ENCODE peak calls at places on chromosomes 4 and X, in ten cellular contexts. S, K, M, U, O, V, N, Y, H and P are unnamed samples.

GRCh38 chr4:124854968-124855367 is 142.4 kb upstream of the ANKRD50 start:
- DNase-seq in S (no peak), K (no peak), M (no peak), U (no peak), O (no peak), V (no peak), N (no peak), Y (no peak), H (no peak), P (no peak)

GRCh38 chr4:14478504-14478903 is 523.8 kb upstream of the CPEB2 start:
- DNase-seq in S (no peak), K (no peak), M (no peak), U (no peak), O (no peak), V (no peak), N (no peak), Y (no peak), H (no peak), P (no peak)

GRCh38 chr4:129064717-129065116 is 28.6 kb downstream of the SCLT1 start:
- DNase-seq in S (no peak), K (no peak), M (no peak), U (no peak), O (no peak), V (no peak), N (no peak), Y (no peak), H (no peak), P (no peak)

GRCh38 chrX:2521927-2522386 is 21.2 kb upstream of the DHRSX start:
- DNase-seq in S (no peak), K (no peak), M (peak), U (no peak), O (no peak), V (no peak), N (no peak), Y (no peak), H (no peak), P (no peak)

GRCh38 chrX:2342878-2343277 is 157.9 kb downstream of the DHRSX start:
- DNase-seq in S (no peak), K (no peak), M (no peak), U (no peak), O (no peak), V (no peak), N (no peak), Y (no peak), H (no peak), P (no peak)

GRCh38 chr4:107922486-107923473 is 8.6 kb upstream of the CYP2U1 start:
- DNase-seq in S (no peak), K (no peak), M (no peak), U (no peak), O (no peak), V (no peak), N (no peak), Y (no peak), H (no peak), P (no peak)

GRCh38 chr4:140595065-140595464 is 26.3 kb upstream of the UCP1 start:
- DNase-seq in S (no peak), K (no peak), M (no peak), U (no peak), O (no peak), V (no peak), N (peak), Y (no peak), H (no peak), P (no peak)

GRCh38 chr4:186095406-186095805 is 9.1 kb upstream of the FAM149A start:
- DNase-seq in S (no peak), K (no peak), M (no peak), U (no peak), O (no peak), V (no peak), N (no peak), Y (no peak), H (no peak), P (no peak)

GRCh38 chrX:107683124-107683895 is 55.0 kb downstream of the PRPS1 start:
- DNase-seq in S (no peak), K (no peak), M (no peak), U (no peak), O (no peak), V (no peak), N (no peak), Y (no peak), H (peak), P (no peak)

GRCh38 chr4:98476891-98477290 is 181.5 kb downstream of the TSPAN5 start:
- DNase-seq in S (no peak), K (no peak), M (no peak), U (no peak), O (no peak), V (no peak), N (no peak), Y (no peak), H (no peak), P (no peak)

GRCh38 chr4:55931833-55932232 is 16.9 kb upstream of the CEP135 start:
- DNase-seq in S (no peak), K (no peak), M (no peak), U (no peak), O (no peak), V (no peak), N (no peak), Y (no peak), H (no peak), P (no peak)

GRCh38 chr4:108788731-108789130 is 25.9 kb upstream of the ETNPPL start:
- DNase-seq in S (no peak), K (no peak), M (no peak), U (no peak), O (no peak), V (no peak), N (no peak), Y (no peak), H (no peak), P (no peak)

GRCh38 chr4:159366966-159367365 is 264.1 kb downstream of the RAPGEF2 start:
- DNase-seq in S (no peak), K (no peak), M (no peak), U (no peak), O (no peak), V (no peak), N (no peak), Y (no peak), H (no peak), P (no peak)

GRCh38 chrX:72584165-72584564 is 11.5 kb upstream of the HDAC8 start:
- DNase-seq in S (no peak), K (no peak), M (no peak), U (no peak), O (no peak), V (no peak), N (no peak), Y (no peak), H (no peak), P (no peak)

GRCh38 chrX:12973561-12974216 is 1.2 kb upstream of the TMSB4X start:
- DNase-seq in S (no peak), K (peak), M (no peak), U (no peak), O (no peak), V (no peak), N (no peak), Y (peak), H (peak), P (no peak)

GRCh38 chr4:156408749-156409148 is 455.1 kb upstream of the CTSO start:
- DNase-seq in S (no peak), K (no peak), M (no peak), U (no peak), O (no peak), V (no peak), N (no peak), Y (no peak), H (no peak), P (no peak)

GRCh38 chr4:174828845-174829701 is at the start of gene GLRA3:
- DNase-seq in S (peak), K (peak), M (no peak), U (no peak), O (no peak), V (no peak), N (peak), Y (peak), H (no peak), P (no peak)

GRCh38 chr4:3388461-3389185 is 53.1 kb upstream of the HGFAC start:
- DNase-seq in S (no peak), K (no peak), M (no peak), U (no peak), O (no peak), V (no peak), N (no peak), Y (no peak), H (peak), P (no peak)

GRCh38 chr4:7823416-7823824 is 116.2 kb downstream of the AFAP1 start:
- DNase-seq in S (no peak), K (no peak), M (no peak), U (no peak), O (no peak), V (no peak), N (no peak), Y (no peak), H (peak), P (peak)

GRCh38 chr4:150178161-150178560 is 99.9 kb downstream of the DCLK2 start:
- DNase-seq in S (no peak), K (no peak), M (no peak), U (peak), O (no peak), V (no peak), N (no peak), Y (no peak), H (no peak), P (no peak)